ENCODE peak calls at places on chromosome 1, in four cellular contexts. M is left ventricle myocardium inferior, S is heart right ventricle, A is mesothelial cell of epicardium. R is an unnamed sample.

GRCh38 chr1:226875641-226876295 is 5.4 kb downstream of the PSEN2 start:
- DNase-seq in M (no peak), S (no peak), A (no peak), R (peak; percentile 32)

GRCh38 chr1:225921734-225922709 is 2.0 kb downstream of the PYCR2 start:
- DNase-seq in M (no peak), S (no peak), A (no peak), R (no peak)

GRCh38 chr1:951364-951763 is 7.7 kb downstream of the NOC2L start:
- DNase-seq in M (no peak), S (no peak), A (no peak), R (no peak)

GRCh38 chr1:228457396-228458176 is 29.6 kb upstream of the RNF187 start:
- DNase-seq in M (peak; percentile 85), S (peak; percentile 93), A (peak; percentile 78), R (peak; percentile 94)

GRCh38 chr1:182280521-182280920 is 111.1 kb downstream of the GLUL start:
- DNase-seq in M (no peak), S (no peak), A (no peak), R (no peak)

GRCh38 chr1:64423526-64423925 is 46.4 kb upstream of the CACHD1 start:
- DNase-seq in M (no peak), S (no peak), A (no peak), R (no peak)

GRCh38 chr1:12341667-12342066 is 111.8 kb downstream of the VPS13D start:
- DNase-seq in M (no peak), S (no peak), A (no peak), R (no peak)

GRCh38 chr1:197027359-197027758 is 39.7 kb downstream of the F13B start:
- DNase-seq in M (no peak), S (no peak), A (no peak), R (no peak)

DNA sequence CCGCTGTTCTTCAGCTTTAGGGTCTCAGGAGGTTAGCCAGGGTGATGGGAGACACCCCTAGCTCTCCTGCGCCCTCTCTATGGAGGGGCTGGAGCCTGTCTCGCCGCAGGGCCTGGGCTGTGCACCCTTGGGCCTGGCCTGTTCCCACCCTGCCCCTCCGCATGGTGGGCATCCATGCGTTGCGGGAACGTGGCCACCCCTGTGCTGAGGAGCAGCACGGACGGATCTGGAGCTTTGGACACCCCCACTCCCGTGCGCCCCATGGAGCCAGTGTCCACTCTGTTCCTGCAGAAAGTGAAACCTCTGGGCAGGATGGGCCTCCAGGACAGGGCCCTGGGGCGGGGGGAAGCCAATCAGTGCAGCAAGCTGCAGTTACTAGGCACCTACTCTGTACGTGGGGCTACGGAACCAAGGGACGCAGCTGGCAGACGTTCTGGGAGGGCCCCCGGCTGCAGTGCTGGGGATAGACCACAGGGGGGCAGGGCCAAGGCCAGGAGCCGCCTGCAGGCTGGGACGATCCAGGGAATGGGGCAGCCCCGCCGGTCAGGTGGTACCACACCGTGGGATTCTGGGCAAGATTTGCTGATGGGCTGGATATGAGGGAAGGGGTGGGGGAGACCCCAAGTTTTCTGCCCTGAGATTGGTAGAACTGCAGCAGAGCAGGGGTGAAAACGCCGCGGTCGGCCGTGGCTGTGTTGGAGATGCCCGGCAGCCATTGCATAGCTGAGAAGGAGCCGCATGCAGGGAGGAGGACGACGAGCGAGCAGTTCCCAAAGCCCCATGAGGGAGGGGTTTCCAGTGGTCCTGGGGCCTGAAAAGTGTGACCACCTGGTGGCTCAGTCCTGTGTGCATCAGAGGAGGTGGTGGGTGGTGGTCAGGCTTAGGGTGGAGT is 43.3 kb downstream of the TP73 start:
- DNase-seq in M (peak; percentile 36), S (peak; percentile 35), A (peak; percentile 53), R (no peak)
- TF ChIP-seq CTCF in M (peak; percentile 90), S (peak; percentile 80), A (peak; percentile 66), R (peak; percentile 69)

DNA sequence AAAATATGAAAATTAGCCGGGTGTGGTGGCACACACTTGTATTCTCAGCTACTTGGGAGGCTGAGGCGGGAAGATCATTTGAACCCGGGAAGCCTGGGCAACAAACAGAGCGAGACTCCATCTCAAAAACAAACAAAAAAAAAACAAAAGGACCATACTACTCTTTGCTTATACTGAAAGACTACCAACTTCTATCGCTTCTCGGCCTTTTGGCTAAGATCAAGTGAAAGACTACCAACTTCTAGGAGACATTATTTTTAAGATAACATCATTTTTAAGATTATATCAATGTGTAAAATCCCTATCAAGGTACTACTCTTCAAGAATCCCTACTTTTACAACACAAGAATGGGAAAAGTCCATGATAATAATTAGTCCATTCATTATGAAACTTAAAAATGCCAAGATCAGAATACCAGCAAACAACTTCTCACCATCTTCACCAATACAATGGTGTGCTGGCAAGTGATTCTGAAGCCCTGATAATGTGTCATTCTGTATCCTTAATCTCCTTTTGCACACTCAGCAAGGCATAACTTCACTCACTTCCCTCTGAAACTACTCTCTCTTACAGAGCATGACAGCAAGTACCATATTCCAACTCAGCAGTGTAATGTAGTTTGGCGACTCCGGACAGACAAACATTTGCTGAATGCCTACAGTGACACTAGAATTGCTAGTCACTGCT is 1.7 kb downstream of the PTP4A2 start:
- DNase-seq in M (no peak), S (no peak), A (no peak), R (no peak)
- TF ChIP-seq CTCF in M (no peak), S (no peak), A (no peak), R (no peak)

GRCh38 chr1:180201451-180202200 is 28.4 kb upstream of the LHX4 start:
- DNase-seq in M (no peak), S (no peak), A (no peak), R (no peak)
- TF ChIP-seq CTCF in M (no peak), S (no peak), A (no peak), R (no peak)

DNA sequence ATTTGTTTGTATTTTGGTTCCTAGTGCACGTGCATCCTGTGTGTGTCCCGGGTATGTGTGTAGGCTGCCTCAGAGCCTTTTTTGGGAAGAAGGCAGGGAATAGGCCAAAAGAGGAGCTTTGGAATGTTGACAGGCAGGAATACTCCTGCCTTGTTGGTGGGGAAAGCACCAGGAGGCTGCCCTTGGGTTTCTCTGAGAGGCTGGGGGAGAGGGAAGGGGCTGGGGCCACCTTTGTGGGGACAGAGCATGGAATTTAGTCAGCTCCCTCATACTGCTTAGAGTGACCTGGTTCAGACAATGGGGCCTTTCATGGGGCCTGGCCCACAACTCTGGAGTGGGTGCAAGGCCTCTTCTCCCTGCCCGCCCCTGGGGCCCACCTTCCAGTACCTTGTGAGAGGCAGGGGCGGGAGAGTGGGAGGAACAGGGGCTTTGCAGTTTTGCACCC is 31.3 kb downstream of the ACOT11 start:
- DNase-seq in M (no peak), S (no peak), A (no peak), R (no peak)
- TF ChIP-seq CTCF in M (no peak), S (no peak), A (no peak), R (no peak)

GRCh38 chr1:37612186-37612585 is 16.4 kb upstream of the GNL2 start:
- DNase-seq in M (no peak), S (no peak), A (no peak), R (no peak)
- TF ChIP-seq CTCF in M (no peak), S (no peak), A (no peak), R (no peak)

DNA sequence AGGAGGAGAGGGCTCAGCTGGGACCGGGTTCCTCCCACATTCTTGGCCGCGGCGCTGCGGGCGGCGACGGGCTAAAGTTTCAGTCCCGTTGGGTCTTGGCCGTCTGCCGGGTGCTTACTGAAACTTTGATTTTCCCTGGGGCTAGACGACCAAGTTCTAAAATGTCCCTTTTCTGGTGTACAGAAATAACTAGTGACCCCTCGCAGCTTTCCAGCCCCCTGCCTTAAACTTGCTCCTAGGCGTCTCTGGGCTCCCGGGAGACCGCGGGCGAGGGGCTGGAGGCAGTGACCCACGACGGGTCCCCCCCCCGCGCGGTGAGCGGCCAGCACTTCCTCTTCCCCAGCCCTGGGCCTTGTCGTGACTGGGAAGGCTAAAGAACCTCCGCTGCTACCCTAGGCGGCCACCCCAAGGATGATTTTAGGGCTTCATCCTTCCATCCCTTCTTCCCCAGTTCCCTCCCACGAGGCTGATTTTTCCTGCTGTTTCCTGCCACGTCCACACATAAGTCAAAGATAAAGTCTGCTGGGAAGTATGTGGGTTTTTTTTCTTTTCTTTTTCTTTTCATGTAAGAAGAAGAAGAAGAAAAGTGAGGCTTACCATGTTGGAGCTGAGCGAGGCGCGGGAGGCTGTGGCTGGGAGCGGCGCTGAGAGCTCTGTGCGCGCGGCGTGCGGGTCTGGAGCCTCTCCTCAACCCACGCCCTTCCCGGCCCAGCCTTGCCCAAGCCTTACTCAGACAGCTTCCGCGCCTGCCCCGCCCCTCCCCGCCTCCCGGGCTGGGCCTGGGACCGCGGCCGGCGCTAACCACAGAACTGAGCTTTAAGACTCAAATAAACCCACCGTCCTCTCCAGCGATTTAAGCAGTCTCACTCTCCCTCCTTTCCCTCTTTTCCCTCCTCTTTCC is at the start of gene S100A11:
- DNase-seq in M (peak; percentile 94), S (peak; percentile 91), A (peak; percentile 74), R (peak; percentile 94)
- TF ChIP-seq CTCF in M (no peak), S (no peak), A (no peak), R (no peak)

R was measured in osteocyte.